ENCODE peak calls at places on chromosomes 16 and 17, in four cellular contexts. One of them, this sample, is unnamed.

GRCh38 chr17:8226536-8227237 is 16.3 kb upstream of the AURKB start:
- DNase-seq in HepG2: no peak
- DNase-seq in GM12878: peak
- DNase-seq in H1: peak
- DNase-seq in this sample: peak

GRCh38 chr17:2926019-2926650 is 129.9 kb downstream of the RAP1GAP2 start:
- DNase-seq in HepG2: no peak
- DNase-seq in H1: no peak
- DNase-seq in GM12878: no peak
- DNase-seq in this sample: no peak

GRCh38 chr17:82835766-82836512 is 3.9 kb downstream of the ZNF750 start:
- DNase-seq in HepG2: no peak
- DNase-seq in GM12878: no peak
- DNase-seq in H1: no peak
- DNase-seq in this sample: no peak

GRCh38 chr16:53091508-53092211 is 36.9 kb downstream of the CHD9 start:
- DNase-seq in GM12878: peak
- DNase-seq in H1: no peak
- DNase-seq in HepG2: no peak
- DNase-seq in this sample: no peak

GRCh38 chr17:50123649-50124349 is 6.2 kb downstream of the SAMD14 start:
- DNase-seq in H1: no peak
- DNase-seq in GM12878: no peak
- DNase-seq in HepG2: no peak
- DNase-seq in this sample: no peak

GRCh38 chr17:63831505-63831904 is 4.0 kb upstream of the FTSJ3 start:
- DNase-seq in GM12878: no peak
- DNase-seq in H1: no peak
- DNase-seq in HepG2: no peak
- DNase-seq in this sample: no peak

GRCh38 chr17:71963791-71964190 is 157.0 kb upstream of the SOX9 start:
- DNase-seq in H1: no peak
- DNase-seq in GM12878: no peak
- DNase-seq in HepG2: no peak
- DNase-seq in this sample: no peak

GRCh38 chr16:20867585-20867984 is 32.6 kb downstream of the DCUN1D3 start:
- DNase-seq in H1: no peak
- DNase-seq in HepG2: no peak
- DNase-seq in GM12878: no peak
- DNase-seq in this sample: no peak

GRCh38 chr16:77396461-77396860 is 38.4 kb downstream of the ADAMTS18 start:
- DNase-seq in H1: no peak
- DNase-seq in GM12878: no peak
- DNase-seq in HepG2: no peak
- DNase-seq in this sample: no peak

GRCh38 chr16:34054969-34055368 is 595.6 kb downstream of the TP53TG3F start:
- DNase-seq in H1: no peak
- DNase-seq in HepG2: no peak
- DNase-seq in GM12878: no peak
- DNase-seq in this sample: no peak

GRCh38 chr17:4602041-4602440 is 17.7 kb downstream of the SMTNL2 start:
- DNase-seq in H1: no peak
- DNase-seq in HepG2: no peak
- DNase-seq in GM12878: no peak
- DNase-seq in this sample: no peak

GRCh38 chr17:72416054-72416691 is 295.4 kb downstream of the SOX9 start:
- DNase-seq in HepG2: no peak
- DNase-seq in H1: no peak
- DNase-seq in GM12878: peak
- DNase-seq in this sample: no peak

GRCh38 chr16:72172105-72173034 is at the start of gene PMFBP1:
- DNase-seq in HepG2: peak
- DNase-seq in H1: no peak
- DNase-seq in GM12878: peak
- DNase-seq in this sample: no peak

GRCh38 chr16:65195998-65196397 is 74.1 kb upstream of the CDH11 start:
- DNase-seq in H1: no peak
- DNase-seq in HepG2: no peak
- DNase-seq in GM12878: no peak
- DNase-seq in this sample: no peak

GRCh38 chr17:7405882-7406825 is 1.5 kb upstream of the NLGN2 start:
- DNase-seq in GM12878: no peak
- DNase-seq in HepG2: no peak
- DNase-seq in H1: no peak
- DNase-seq in this sample: no peak

GRCh38 chr17:68613739-68614298 is 12.7 kb upstream of the FAM20A start:
- DNase-seq in GM12878: no peak
- DNase-seq in H1: peak
- DNase-seq in HepG2: peak
- DNase-seq in this sample: peak

GRCh38 chr17:72342582-72343527 is 222.0 kb downstream of the SOX9 start:
- DNase-seq in H1: no peak
- DNase-seq in HepG2: no peak
- DNase-seq in GM12878: no peak
- DNase-seq in this sample: peak

GRCh38 chr17:6936370-6937028 is 59.4 kb upstream of the ALOX12 start:
- DNase-seq in HepG2: no peak
- DNase-seq in H1: no peak
- DNase-seq in GM12878: no peak
- DNase-seq in this sample: no peak

GRCh38 chr17:38873646-38874380 is 4.0 kb downstream of the LASP1 start:
- DNase-seq in H1: no peak
- DNase-seq in HepG2: no peak
- DNase-seq in GM12878: no peak
- DNase-seq in this sample: no peak

GRCh38 chr16:85945424-85945751 is 46.4 kb downstream of the IRF8 start:
- DNase-seq in HepG2: no peak
- DNase-seq in H1: no peak
- DNase-seq in GM12878: no peak
- DNase-seq in this sample: no peak

GRCh38 chr16:51175081-51175480 is 24.0 kb upstream of the SALL1 start:
- DNase-seq in GM12878: no peak
- DNase-seq in H1: no peak
- DNase-seq in HepG2: no peak
- DNase-seq in this sample: no peak

GRCh38 chr17:3896108-3897099 is 3.6 kb upstream of the CAMKK1 start:
- DNase-seq in HepG2: no peak
- DNase-seq in H1: no peak
- DNase-seq in GM12878: no peak
- DNase-seq in this sample: no peak

GRCh38 chr17:76869209-76869877 is 1.1 kb downstream of the MGAT5B start:
- DNase-seq in HepG2: no peak
- DNase-seq in GM12878: no peak
- DNase-seq in H1: peak
- DNase-seq in this sample: no peak

GRCh38 chr16:75244844-75245758 is 6.3 kb downstream of the BCAR1 start:
- DNase-seq in H1: no peak
- DNase-seq in HepG2: peak
- DNase-seq in GM12878: no peak
- DNase-seq in this sample: no peak
- TF ChIP-seq HDAC2 in H1: no peak
- TF ChIP-seq HDAC2 in HepG2: peak
- TF ChIP-seq HDAC2 in GM12878: no peak
- TF ChIP-seq HDAC2 in this sample: no peak

GRCh38 chr16:27417047-27417671 is 15.2 kb downstream of the IL21R start:
- DNase-seq in GM12878: no peak
- DNase-seq in HepG2: no peak
- DNase-seq in H1: peak
- DNase-seq in this sample: no peak
- TF ChIP-seq YY1 in GM12878: no peak
- TF ChIP-seq YY1 in HepG2: no peak
- TF ChIP-seq YY1 in H1: no peak
- TF ChIP-seq YY1 in this sample: no peak

DNA sequence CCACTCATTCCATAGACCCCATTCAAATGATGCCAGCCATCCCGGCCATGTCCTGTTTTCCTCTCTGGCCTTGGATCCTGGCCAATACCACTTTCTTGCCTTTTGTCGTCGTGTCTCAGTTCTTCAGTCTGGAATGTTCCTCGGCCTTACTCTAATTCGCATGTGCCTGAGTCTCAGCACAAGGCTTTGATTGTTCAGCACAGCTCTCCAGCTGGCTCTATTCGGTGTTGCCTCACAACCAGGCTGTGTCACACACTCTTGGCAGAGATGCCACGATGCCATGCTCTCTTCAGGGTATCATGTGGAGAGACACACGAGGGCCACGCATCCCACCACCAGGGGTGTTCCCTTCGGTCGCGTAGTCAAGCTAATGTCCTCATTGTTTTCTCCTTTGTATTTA is 1.8 kb upstream of the VPS4A start:
- DNase-seq in H1: no peak
- DNase-seq in HepG2: no peak
- DNase-seq in GM12878: no peak
- DNase-seq in this sample: no peak
- TF ChIP-seq HDAC2 in H1: no peak
- TF ChIP-seq HDAC2 in HepG2: no peak
- TF ChIP-seq HDAC2 in GM12878: no peak
- TF ChIP-seq HDAC2 in this sample: no peak

DNA sequence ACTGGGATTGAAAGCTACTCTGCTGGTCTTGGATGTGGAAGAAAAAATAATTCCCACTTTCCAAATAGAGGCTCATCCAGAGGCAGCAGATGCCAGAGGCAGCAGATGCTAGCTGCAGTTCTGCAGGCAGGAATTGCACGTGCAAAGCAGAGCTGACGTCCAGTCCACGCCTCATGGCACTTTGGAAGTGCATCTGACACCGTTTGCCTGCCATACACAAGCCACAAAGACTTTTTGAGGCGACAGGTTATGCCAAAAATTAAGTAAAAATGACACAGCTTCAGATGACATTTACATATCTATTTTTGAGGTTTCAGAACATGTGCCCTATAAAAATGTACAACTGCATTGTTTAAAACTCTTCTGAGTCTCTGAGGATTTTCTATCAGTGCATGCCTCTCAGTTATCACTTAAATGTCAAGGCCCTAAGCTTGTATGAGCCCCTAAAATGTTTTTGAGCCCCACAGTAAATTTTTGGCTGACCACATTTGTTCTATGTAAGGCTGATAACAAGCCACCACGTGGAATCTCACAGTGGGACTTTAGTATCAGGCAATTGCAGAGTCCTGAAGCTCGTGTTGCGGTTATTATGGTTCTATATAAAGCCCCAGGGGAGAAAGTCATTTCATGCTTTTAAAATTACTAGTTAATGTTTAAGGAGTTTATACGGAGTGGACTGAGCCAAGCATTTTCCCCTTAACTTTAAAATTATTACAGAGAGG is 239.2 kb downstream of the PRKCA start:
- DNase-seq in HepG2: no peak
- DNase-seq in H1: no peak
- DNase-seq in GM12878: peak
- DNase-seq in this sample: peak
- TF ChIP-seq YY1 in HepG2: no peak
- TF ChIP-seq YY1 in H1: no peak
- TF ChIP-seq YY1 in GM12878: no peak
- TF ChIP-seq YY1 in this sample: no peak

GRCh38 chr16:1678500-1679098 is 520 bp downstream of the JPT2 start:
- DNase-seq in GM12878: no peak
- DNase-seq in HepG2: peak
- DNase-seq in H1: no peak
- DNase-seq in this sample: peak
- TF ChIP-seq HDAC2 in GM12878: no peak
- TF ChIP-seq HDAC2 in HepG2: no peak
- TF ChIP-seq HDAC2 in H1: no peak
- TF ChIP-seq HDAC2 in this sample: peak

GRCh38 chr17:27939489-27940465 is 46.6 kb upstream of the LYRM9 start:
- DNase-seq in H1: no peak
- DNase-seq in GM12878: no peak
- DNase-seq in HepG2: no peak
- DNase-seq in this sample: no peak
- TF ChIP-seq YY1 in H1: no peak
- TF ChIP-seq YY1 in GM12878: no peak
- TF ChIP-seq YY1 in HepG2: no peak
- TF ChIP-seq YY1 in this sample: no peak

GRCh38 chr17:80676096-80676466 is 131.4 kb downstream of the RPTOR start:
- DNase-seq in GM12878: no peak
- DNase-seq in H1: no peak
- DNase-seq in HepG2: no peak
- DNase-seq in this sample: no peak

GRCh38 chr17:80676564-80676963 is 131.9 kb downstream of the RPTOR start:
- DNase-seq in GM12878: no peak
- DNase-seq in HepG2: no peak
- DNase-seq in H1: no peak
- DNase-seq in this sample: no peak

GRCh38 chr17:80677214-80677756 is 132.6 kb downstream of the RPTOR start:
- DNase-seq in H1: no peak
- DNase-seq in GM12878: no peak
- DNase-seq in HepG2: no peak
- DNase-seq in this sample: no peak

GRCh38 chr17:80679816-80680215 is 135.2 kb downstream of the RPTOR start:
- DNase-seq in HepG2: no peak
- DNase-seq in GM12878: no peak
- DNase-seq in H1: no peak
- DNase-seq in this sample: no peak

GRCh38 chr17:80678621-80679020 is 134.0 kb downstream of the RPTOR start:
- DNase-seq in H1: no peak
- DNase-seq in HepG2: no peak
- DNase-seq in GM12878: no peak
- DNase-seq in this sample: no peak
- TF ChIP-seq HDAC2 in H1: no peak
- TF ChIP-seq HDAC2 in HepG2: no peak
- TF ChIP-seq HDAC2 in GM12878: no peak
- TF ChIP-seq HDAC2 in this sample: no peak

DNA sequence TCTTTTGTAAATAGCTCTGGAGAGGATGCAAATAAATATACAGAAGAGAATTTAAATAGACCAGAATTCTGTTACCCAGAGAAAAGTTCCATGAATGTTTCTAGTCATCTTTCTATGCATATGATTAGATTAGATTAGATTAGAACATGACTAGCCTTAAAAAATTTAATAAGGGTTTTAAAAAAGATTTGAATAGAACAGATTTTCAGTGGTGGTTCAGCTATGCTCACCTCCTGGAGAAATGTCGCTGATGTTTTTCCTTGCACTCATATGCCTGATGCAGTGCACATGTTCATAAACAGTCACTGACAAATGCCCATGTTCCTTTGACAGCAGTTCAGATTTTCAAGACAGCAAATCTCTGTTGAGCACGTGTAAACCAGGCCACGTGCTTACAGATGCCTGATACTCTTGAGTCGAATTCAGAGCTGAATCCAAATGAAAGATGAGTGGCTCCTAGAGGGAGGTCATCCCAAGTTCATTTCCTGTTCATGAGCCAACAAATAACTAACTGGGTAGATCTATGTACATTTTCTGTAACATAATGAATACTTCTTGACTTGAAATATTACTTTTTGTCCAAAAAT is 19.9 kb upstream of the RAB11FIP4 start:
- DNase-seq in H1: no peak
- DNase-seq in HepG2: no peak
- DNase-seq in GM12878: no peak
- DNase-seq in this sample: peak
- TF ChIP-seq YY1 in H1: no peak
- TF ChIP-seq YY1 in HepG2: no peak
- TF ChIP-seq YY1 in GM12878: no peak
- TF ChIP-seq YY1 in this sample: no peak